ENCODE peak calls at places on chromosomes 3 and 15, in seven cellular contexts. B is Peyer's patch, H is WTC11, U is WERI-Rb-1, Q is mesothelial cell of epicardium, W is neural progenitor cell, N is PC-3. Z is an unnamed sample.

GRCh38 chr3:119800844-119801243 is 18.9 kb downstream of the NR1I2 start:
- DNase-seq in B (no peak), H (no peak), U (no peak), Q (no peak), W (no peak), N (no peak), Z (no peak)

GRCh38 chr3:112651516-112651915 is 10.6 kb upstream of the CCDC80 start:
- DNase-seq in B (no peak), H (no peak), U (no peak), Q (no peak), W (no peak), N (peak; percentile 42), Z (no peak)

GRCh38 chr3:106635271-106635670 is 742.0 kb upstream of the CCDC54 start:
- DNase-seq in B (no peak), H (no peak), U (no peak), Q (no peak), W (no peak), N (peak; percentile 37), Z (no peak)

GRCh38 chr3:41317718-41318117 is 118.4 kb downstream of the CTNNB1 start:
- DNase-seq in B (no peak), H (no peak), U (no peak), Q (no peak), W (no peak), N (peak; percentile 76), Z (no peak)

GRCh38 chr3:72614394-72615074 is 233.7 kb downstream of the SHQ1 start:
- DNase-seq in B (no peak), H (no peak), U (no peak), Q (no peak), W (no peak), N (no peak), Z (no peak)

GRCh38 chr3:13574798-13575451 is 26.0 kb downstream of the FBLN2 start:
- DNase-seq in B (no peak), H (no peak), U (peak; percentile 75), Q (no peak), W (peak; percentile 24), N (no peak), Z (no peak)

GRCh38 chr3:129016366-129016724 is 15.2 kb downstream of the EFCC1 start:
- DNase-seq in B (peak; percentile 89), H (no peak), U (peak; percentile 54), Q (no peak), W (no peak), N (peak; percentile 30), Z (no peak)

GRCh38 chr3:171459942-171460225 is 321 bp downstream of the TNIK start:
- DNase-seq in B (no peak), H (no peak), U (no peak), Q (no peak), W (no peak), N (peak; percentile 9), Z (no peak)

GRCh38 chr15:66961407-66961884 is 104.0 kb upstream of the SMAD3 start:
- DNase-seq in B (no peak), H (no peak), U (no peak), Q (no peak), W (no peak), N (no peak), Z (no peak)

GRCh38 chr3:10887015-10887414 is 71.0 kb downstream of the SLC6A11 start:
- DNase-seq in B (no peak), H (no peak), U (no peak), Q (no peak), W (no peak), N (no peak), Z (no peak)

GRCh38 chr3:176988795-176989194 is 208.5 kb downstream of the TBL1XR1 start:
- DNase-seq in B (no peak), H (no peak), U (no peak), Q (no peak), W (no peak), N (no peak), Z (no peak)

GRCh38 chr3:110362756-110363155 is 708.9 kb upstream of the NECTIN3 start:
- DNase-seq in B (no peak), H (no peak), U (no peak), Q (no peak), W (no peak), N (no peak), Z (no peak)

GRCh38 chr3:170864525-170865208 is 5.3 kb downstream of the RPL22L1 start:
- DNase-seq in B (no peak), H (no peak), U (no peak), Q (no peak), W (no peak), N (peak; percentile 38), Z (no peak)

GRCh38 chr15:79105141-79105540 is 14.6 kb upstream of the RASGRF1 start:
- DNase-seq in B (no peak), H (no peak), U (no peak), Q (no peak), W (no peak), N (no peak), Z (no peak)

GRCh38 chr3:184611606-184612304 is 50.2 kb downstream of the EPHB3 start:
- DNase-seq in B (no peak), H (no peak), U (no peak), Q (no peak), W (no peak), N (no peak), Z (no peak)

GRCh38 chr15:67927501-67928156 is 87.8 kb upstream of the RNU6-1 start:
- DNase-seq in B (no peak), H (no peak), U (no peak), Q (peak; percentile 40), W (no peak), N (peak; percentile 28), Z (no peak)

GRCh38 chr3:114223146-114223545 is 14.2 kb downstream of the ZNF80 start:
- DNase-seq in B (no peak), H (no peak), U (no peak), Q (no peak), W (no peak), N (no peak), Z (no peak)

GRCh38 chr3:16490062-16490641 is 23.3 kb downstream of the RFTN1 start:
- DNase-seq in B (no peak), H (no peak), U (no peak), Q (no peak), W (no peak), N (peak; percentile 30), Z (no peak)

GRCh38 chr15:26421065-26421464 is 351.8 kb downstream of the GABRB3 start:
- DNase-seq in B (no peak), H (no peak), U (peak; percentile 73), Q (no peak), W (no peak), N (no peak), Z (no peak)

GRCh38 chr15:72554471-72555425 is 80.6 kb downstream of the ARIH1 start:
- DNase-seq in B (no peak), H (no peak), U (no peak), Q (no peak), W (no peak), N (peak; percentile 36), Z (no peak)

GRCh38 chr15:48560321-48561051 is 85.0 kb downstream of the FBN1 start:
- DNase-seq in B (no peak), H (no peak), U (no peak), Q (no peak), W (no peak), N (no peak), Z (no peak)

GRCh38 chr15:79028411-79028964 is 62.1 kb downstream of the RASGRF1 start:
- DNase-seq in B (peak; percentile 55), H (peak; percentile 75), U (peak; percentile 60), Q (no peak), W (peak; percentile 64), N (peak; percentile 71), Z (peak; percentile 44)

GRCh38 chr3:105375750-105376511 is 9.2 kb downstream of the ALCAM start:
- DNase-seq in B (no peak), H (no peak), U (no peak), Q (no peak), W (no peak), N (no peak), Z (no peak)

DNA sequence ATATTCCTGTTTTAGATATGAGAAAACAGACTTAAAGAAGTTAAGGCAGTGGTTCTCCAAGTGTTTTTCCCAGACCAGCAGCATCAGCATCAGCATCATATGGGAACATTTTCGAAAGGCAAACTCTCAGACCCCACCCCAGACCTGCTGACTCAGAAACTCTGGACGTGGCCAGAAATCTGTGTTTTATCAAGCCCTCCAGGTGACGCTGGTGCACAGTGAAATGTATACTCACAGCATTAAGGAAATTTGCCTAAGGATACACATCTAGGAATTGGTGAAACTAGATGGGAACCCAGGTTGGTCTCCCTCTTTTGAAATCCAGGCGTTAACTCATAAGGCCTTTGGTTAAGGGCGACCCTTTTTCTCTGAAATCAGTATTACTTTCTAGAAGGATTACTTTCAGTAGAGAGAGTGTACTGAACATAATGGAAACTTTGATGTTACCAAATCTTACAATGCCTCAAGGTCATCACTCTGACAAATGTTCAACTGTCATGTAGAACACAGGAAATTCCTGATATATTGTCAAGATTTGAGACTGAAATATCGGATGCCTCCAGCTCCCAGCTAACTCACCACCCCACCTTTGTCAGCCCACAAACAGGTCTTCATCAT is 910.2 kb downstream of the ROBO1 start:
- DNase-seq in B (no peak), H (no peak), U (peak; percentile 41), Q (no peak), W (no peak), N (peak; percentile 63), Z (no peak)
- TF ChIP-seq CTCF in B (no peak), H (no peak), U (no peak), Q (no peak), W (peak; percentile 18), N (peak; percentile 80), Z (peak; percentile 38)

GRCh38 chr3:169240786-169241486 is 422.6 kb downstream of the MECOM start:
- DNase-seq in B (no peak), H (no peak), U (no peak), Q (no peak), W (no peak), N (no peak), Z (no peak)
- TF ChIP-seq CTCF in B (no peak), H (no peak), U (no peak), Q (no peak), W (no peak), N (no peak), Z (no peak)

GRCh38 chr3:157077565-157077991 is 82.4 kb downstream of the CCNL1 start:
- DNase-seq in B (no peak), H (no peak), U (no peak), Q (no peak), W (no peak), N (no peak), Z (no peak)
- TF ChIP-seq CTCF in B (no peak), H (no peak), U (peak; percentile 10), Q (no peak), W (no peak), N (peak; percentile 24), Z (no peak)

DNA sequence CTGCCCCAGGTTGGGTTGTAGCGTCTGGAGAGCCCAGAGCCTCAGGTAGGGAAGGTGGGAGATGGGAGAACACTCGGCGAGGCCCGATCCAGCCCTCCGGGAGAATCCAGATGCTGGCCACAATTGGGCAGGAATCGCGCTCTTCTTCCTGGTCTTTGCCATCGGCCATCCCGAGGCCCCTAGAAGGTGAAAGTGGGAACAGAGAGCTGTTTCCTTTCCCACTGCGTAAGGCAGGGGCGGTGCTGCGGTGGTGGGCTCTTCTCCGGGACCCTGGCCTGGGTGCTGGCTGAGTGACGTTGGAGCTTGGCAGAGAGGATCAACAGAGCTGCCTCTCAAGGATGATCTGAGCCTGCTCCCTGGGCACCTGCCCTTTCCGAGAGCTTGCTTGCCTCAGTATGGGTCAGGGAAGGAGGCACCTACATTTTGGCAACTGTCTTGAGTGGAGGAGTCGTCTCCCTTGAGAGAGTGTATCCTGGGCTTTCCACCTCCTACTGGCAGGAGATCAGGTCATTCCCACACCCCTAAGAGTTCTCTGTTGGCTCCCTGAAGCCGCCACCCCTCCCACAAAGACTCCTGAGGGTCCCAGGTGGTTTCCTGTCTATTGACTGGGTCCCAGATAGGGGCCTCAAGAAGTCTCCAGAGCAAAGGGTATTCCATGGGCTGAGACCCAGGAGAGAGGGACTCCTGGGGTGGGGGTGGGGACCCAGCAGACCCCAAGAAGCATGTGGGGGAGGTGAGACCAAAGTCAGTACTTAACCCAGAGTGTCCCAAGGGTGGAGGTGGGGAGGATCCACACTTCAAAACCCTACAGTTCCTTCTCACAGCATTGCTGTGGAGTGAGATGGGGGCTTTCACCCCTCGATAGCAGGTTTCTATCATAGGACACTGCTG is 1.6 kb downstream of the C15orf39 start:
- DNase-seq in B (no peak), H (no peak), U (no peak), Q (no peak), W (peak; percentile 15), N (peak; percentile 24), Z (no peak)
- TF ChIP-seq CTCF in B (no peak), H (no peak), U (no peak), Q (no peak), W (no peak), N (peak; percentile 6), Z (no peak)

Z was measured in progenitor cell of endocrine pancreas.